ENCODE peak calls at places on chromosomes 7 and 10, in six cellular contexts. E is body of pancreas; J is foreskin keratinocyte; T is transverse colon; X is ascending aorta; Z is CD8-positive, alpha-beta memory T cell. Y is an unnamed sample.

GRCh38 chr10:8396675-8397074 is 342.2 kb downstream of the GATA3 start:
- DNase-seq in E (no peak), J (peak), T (no peak), X (no peak), Z (no peak), Y (no peak)

GRCh38 chr7:6640246-6640721 is 3.2 kb downstream of the ZNF316 start:
- DNase-seq in E (no peak), J (peak), T (no peak), X (no peak), Z (no peak), Y (no peak)

GRCh38 chr7:44286182-44286617 is 39.2 kb downstream of the CAMK2B start:
- DNase-seq in E (peak), J (no peak), T (peak), X (peak), Z (no peak), Y (no peak)

GRCh38 chr10:101938316-101939272 is 95.0 kb upstream of the KCNIP2 start:
- DNase-seq in E (no peak), J (peak), T (no peak), X (no peak), Z (no peak), Y (peak)

GRCh38 chr7:125661677-125662076 is 732.1 kb upstream of the POT1 start:
- DNase-seq in E (peak), J (no peak), T (no peak), X (no peak), Z (no peak), Y (no peak)

GRCh38 chr10:79476645-79477044 is 31.2 kb upstream of the ZCCHC24 start:
- DNase-seq in E (no peak), J (no peak), T (no peak), X (no peak), Z (no peak), Y (no peak)

GRCh38 chr10:29130190-29130673 is 158.6 kb upstream of the LYZL1 start:
- DNase-seq in E (no peak), J (peak), T (no peak), X (no peak), Z (no peak), Y (peak)

GRCh38 chr10:99917963-99918825 is 91.6 kb downstream of the DNMBP start:
- DNase-seq in E (peak), J (peak), T (peak), X (no peak), Z (no peak), Y (no peak)

GRCh38 chr10:75247797-75248196 is 12.0 kb upstream of the COMTD1 start:
- DNase-seq in E (no peak), J (no peak), T (no peak), X (peak), Z (no peak), Y (no peak)

GRCh38 chr10:69685802-69686585 is 55.9 kb downstream of the FAM241B start:
- DNase-seq in E (peak), J (no peak), T (no peak), X (peak), Z (no peak), Y (no peak)

GRCh38 chr10:62681211-62681940 is 123.1 kb upstream of the ADO start:
- DNase-seq in E (no peak), J (peak), T (peak), X (no peak), Z (peak), Y (no peak)

GRCh38 chr10:78335691-78336401 is 302.2 kb downstream of the RPS24 start:
- DNase-seq in E (peak), J (no peak), T (no peak), X (peak), Z (no peak), Y (no peak)

GRCh38 chr7:18590259-18590658 is 94.7 kb downstream of the HDAC9 start:
- DNase-seq in E (no peak), J (no peak), T (no peak), X (no peak), Z (no peak), Y (no peak)

GRCh38 chr10:89207181-89207800 is at the start of gene CH25H:
- DNase-seq in E (peak), J (peak), T (peak), X (peak), Z (peak), Y (peak)

GRCh38 chr7:131359136-131359776 is 31.6 kb downstream of the MKLN1 start:
- DNase-seq in E (no peak), J (no peak), T (no peak), X (no peak), Z (no peak), Y (no peak)

DNA sequence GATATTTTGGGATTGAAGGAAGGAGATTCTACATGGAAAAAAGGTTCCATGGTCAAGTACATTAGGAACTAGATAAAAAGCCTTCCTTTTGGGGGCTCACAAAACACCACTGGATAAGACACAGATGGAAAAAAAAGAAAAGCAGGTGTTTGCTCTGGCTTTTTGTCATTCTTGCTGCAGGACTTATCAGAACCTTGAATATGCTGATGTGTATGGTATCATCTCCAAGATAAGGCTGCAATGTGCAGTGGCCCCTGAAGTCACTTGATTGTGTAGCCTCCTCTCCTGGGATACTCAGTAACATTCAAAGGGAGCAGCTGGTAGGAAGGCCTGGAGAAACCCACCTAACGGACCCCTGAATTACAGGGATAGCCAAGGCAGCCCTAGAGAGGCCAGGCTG is 54.1 kb upstream of the CARD11 start:
- DNase-seq in E (no peak), J (no peak), T (no peak), X (no peak), Z (no peak), Y (no peak)
- H3K27ac ChIP-seq in E (no peak), J (no peak), T (no peak), X (no peak), Z (no peak), Y (no peak)

GRCh38 chr10:26446258-26446657 is 8.1 kb downstream of the APBB1IP start:
- DNase-seq in E (no peak), J (no peak), T (no peak), X (no peak), Z (no peak), Y (no peak)
- H3K27ac ChIP-seq in E (no peak), J (no peak), T (peak), X (no peak), Z (no peak), Y (no peak)

DNA sequence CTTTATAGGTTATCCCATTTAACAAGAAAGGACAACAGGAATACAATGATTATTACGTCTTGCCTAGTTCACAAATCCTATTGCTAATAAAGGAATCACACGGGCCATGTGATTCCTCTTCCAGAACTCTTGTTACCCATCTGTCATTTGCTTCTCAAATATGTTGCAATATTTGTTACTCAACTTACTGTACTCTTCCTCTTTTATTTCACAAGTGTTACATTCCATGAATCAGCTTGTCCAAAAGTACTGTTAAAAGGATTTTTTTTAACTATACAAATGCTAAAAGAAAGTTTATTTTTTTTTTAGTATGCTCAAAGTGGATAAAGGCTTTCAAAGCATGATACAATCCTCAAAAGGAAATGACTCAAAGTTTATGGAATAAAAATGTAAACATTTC is 3.9 kb upstream of the CD36 start:
- DNase-seq in E (no peak), J (peak), T (no peak), X (no peak), Z (no peak), Y (peak)
- H3K27ac ChIP-seq in E (no peak), J (no peak), T (no peak), X (no peak), Z (no peak), Y (no peak)

GRCh38 chr7:155721056-155721455 is 76.6 kb downstream of the RBM33 start:
- DNase-seq in E (no peak), J (no peak), T (no peak), X (no peak), Z (no peak), Y (no peak)
- H3K27ac ChIP-seq in E (no peak), J (no peak), T (no peak), X (no peak), Z (no peak), Y (no peak)

GRCh38 chr7:5598261-5598761 is 174.7 kb upstream of the TNRC18 start:
- DNase-seq in E (no peak), J (no peak), T (no peak), X (no peak), Z (no peak), Y (no peak)
- H3K27ac ChIP-seq in E (no peak), J (peak), T (no peak), X (peak), Z (peak), Y (peak)

Y was measured in RWPE1.